ENCODE peak calls at places on chromosomes 4 and X, in five cellular contexts. B is mesenchymal stem cell, W is neuronal stem cell, Y is H1, T is H9. P is an unnamed sample.

GRCh38 chr4:107391009-107391629 is 328.9 kb downstream of the PAPSS1 start:
- DNase-seq in T (no peak), B (no peak), Y (no peak), W (no peak), P (no peak)

GRCh38 chr4:107034091-107034698 is 1.9 kb downstream of the DKK2 start:
- DNase-seq in W (peak), Y (no peak), T (peak), B (peak), P (no peak)

GRCh38 chr4:80136238-80136637 is 61.1 kb upstream of the PRDM8 start:
- DNase-seq in W (no peak), B (no peak), Y (no peak), T (no peak), P (no peak)

GRCh38 chrX:9746148-9746880 is 19.3 kb downstream of the GPR143 start:
- DNase-seq in T (no peak), Y (no peak), B (peak), W (no peak), P (peak)

GRCh38 chr4:142095886-142096605 is 459.7 kb downstream of the IL15 start:
- DNase-seq in B (peak), Y (no peak), T (no peak), W (no peak), P (peak)

GRCh38 chr4:148166132-148166531 is 276.1 kb downstream of the NR3C2 start:
- DNase-seq in Y (no peak), T (no peak), W (no peak), B (no peak), P (peak)

GRCh38 chr4:122045533-122045932 is 93.7 kb upstream of the TRPC3 start:
- DNase-seq in B (peak), W (no peak), Y (no peak), T (no peak), P (no peak)

GRCh38 chr4:82017680-82018079 is 356.1 kb downstream of the HNRNPD start:
- DNase-seq in T (no peak), Y (no peak), W (peak), B (peak), P (no peak)

GRCh38 chrX:17788439-17788838 is 51.1 kb downstream of the SCML1 start:
- DNase-seq in T (peak), Y (peak), B (peak), W (peak), P (peak)

GRCh38 chrX:123917069-123917468 is 44.4 kb upstream of the STAG2 start:
- DNase-seq in B (no peak), Y (no peak), W (no peak), T (no peak), P (no peak)

GRCh38 chr4:38099908-38100407 is 139.8 kb downstream of the PTTG2 start:
- DNase-seq in W (no peak), T (no peak), B (peak), Y (no peak), P (peak)

GRCh38 chr4:38102942-38103604 is 142.9 kb downstream of the PTTG2 start:
- DNase-seq in T (no peak), B (no peak), Y (no peak), W (no peak), P (no peak)

GRCh38 chr4:38101563-38101962 is 141.4 kb downstream of the PTTG2 start:
- DNase-seq in W (no peak), B (no peak), Y (no peak), T (no peak), P (peak)

GRCh38 chr4:38099020-38099600 is 138.9 kb downstream of the PTTG2 start:
- DNase-seq in Y (no peak), T (no peak), B (no peak), W (no peak), P (no peak)

GRCh38 chr4:38100474-38101255 is 140.5 kb downstream of the PTTG2 start:
- DNase-seq in T (no peak), Y (no peak), W (no peak), B (no peak), P (peak)
- H2AK5ac ChIP-seq in T (no peak), Y (no peak), W (no peak), B (no peak), P (no peak)

DNA sequence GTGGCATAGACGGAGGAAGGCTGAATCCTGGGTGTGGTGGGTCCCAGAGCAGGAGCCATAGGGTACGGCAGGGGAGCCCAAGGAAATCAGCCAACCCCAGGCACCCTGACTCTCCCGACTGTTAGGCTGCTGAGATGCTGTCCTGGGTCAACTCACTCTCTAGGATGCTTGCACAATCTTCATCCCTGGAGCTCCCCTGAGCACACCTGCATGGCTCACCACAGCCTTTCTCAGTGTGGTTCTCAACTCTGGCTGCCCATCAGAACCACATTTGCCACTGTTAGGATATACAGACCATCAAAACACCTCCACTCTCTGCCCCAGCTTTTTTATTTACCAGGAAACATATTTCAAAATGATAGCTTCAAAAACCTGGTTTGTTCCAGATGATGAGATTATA is 236.3 kb downstream of the FBXW7 start:
- DNase-seq in B (no peak), Y (no peak), W (no peak), T (no peak), P (no peak)
- H2BK12ac ChIP-seq in B (no peak), Y (no peak), W (no peak), T (no peak), P (no peak)

DNA sequence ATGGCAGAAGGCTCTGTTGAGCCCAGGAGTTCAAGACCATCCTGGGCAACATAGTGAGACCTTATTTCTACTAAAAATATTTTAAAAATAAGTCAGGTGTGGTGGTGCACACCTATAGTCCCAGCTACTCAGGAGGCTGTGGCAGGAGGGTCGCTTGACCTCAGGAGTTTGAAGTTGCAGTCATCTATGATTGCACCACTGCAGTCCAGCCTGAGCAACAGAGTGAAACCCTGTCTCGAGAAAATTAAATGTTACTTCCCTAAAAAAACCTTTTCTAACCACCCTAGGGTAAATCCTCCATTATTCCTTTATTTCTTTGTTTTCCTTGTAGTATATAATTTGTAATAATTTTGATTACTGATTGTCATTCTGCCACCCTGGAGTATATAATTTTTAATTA is 7.9 kb downstream of the FAM200B start:
- DNase-seq in W (no peak), B (peak), T (no peak), Y (no peak), P (no peak)
- H2BK5ac ChIP-seq in W (no peak), B (peak), T (no peak), Y (no peak), P (peak)

GRCh38 chr4:76306882-76307669 is 543 bp downstream of the STBD1 start:
- DNase-seq in W (peak), B (peak), Y (peak), T (peak), P (peak)
- H2AK5ac ChIP-seq in W (no peak), B (no peak), Y (no peak), T (no peak), P (peak)

P was measured in trophoblast cell.